ENCODE peak calls at places on chromosomes 16 and 17, in eight cellular contexts. U is testis, O is pancreas, K is A549, Z is uterus, X is neural progenitor cell, R is SK-N-SH, S is IMR-90. Y is an unnamed sample.

GRCh38 chr17:82097187-82097918 is 683 bp downstream of the FASN start:
- DNase-seq in U (peak), O (peak), K (peak), Z (peak), X (peak), R (peak), S (peak), Y (peak)

GRCh38 chr16:1026057-1026783 is 44.6 kb downstream of the SOX8 start:
- DNase-seq in U (no peak), O (no peak), K (no peak), Z (no peak), X (peak), R (no peak), S (no peak), Y (no peak)

GRCh38 chr16:80327740-80328139 is 213.1 kb upstream of the DYNLRB2 start:
- DNase-seq in U (no peak), O (no peak), K (no peak), Z (no peak), X (no peak), R (no peak), S (no peak), Y (no peak)

GRCh38 chr17:78266771-78267170 is 35.3 kb downstream of the TMEM235 start:
- DNase-seq in U (no peak), O (no peak), K (no peak), Z (no peak), X (no peak), R (peak), S (no peak), Y (no peak)

GRCh38 chr17:16255481-16255901 is 38.5 kb downstream of the PIGL start:
- DNase-seq in U (peak), O (peak), K (no peak), Z (peak), X (peak), R (no peak), S (peak), Y (peak)

GRCh38 chr17:49180303-49180702 is 30.1 kb downstream of the GNGT2 start:
- DNase-seq in U (peak), O (peak), K (peak), Z (peak), X (peak), R (peak), S (peak), Y (peak)

GRCh38 chr16:70646260-70647241 is at the start of gene IL34:
- DNase-seq in U (peak), O (no peak), K (no peak), Z (peak), X (no peak), R (peak), S (no peak), Y (peak)

GRCh38 chr16:70685061-70685937 is 554 bp downstream of the MTSS2 start:
- DNase-seq in U (no peak), O (peak), K (no peak), Z (no peak), X (no peak), R (peak), S (no peak), Y (no peak)

GRCh38 chr17:65668211-65668610 is 106.8 kb upstream of the AXIN2 start:
- DNase-seq in U (no peak), O (no peak), K (no peak), Z (no peak), X (no peak), R (no peak), S (no peak), Y (no peak)

GRCh38 chr17:62565817-62566216 is 61.7 kb upstream of the MRC2 start:
- DNase-seq in U (no peak), O (no peak), K (peak), Z (no peak), X (no peak), R (no peak), S (peak), Y (no peak)

GRCh38 chr17:10812674-10813073 is 8.8 kb upstream of the TMEM238L start:
- DNase-seq in U (no peak), O (peak), K (no peak), Z (no peak), X (no peak), R (no peak), S (no peak), Y (no peak)

GRCh38 chr17:52383493-52384100 is 225.1 kb upstream of the CA10 start:
- DNase-seq in U (peak), O (peak), K (peak), Z (no peak), X (peak), R (peak), S (peak), Y (peak)

DNA sequence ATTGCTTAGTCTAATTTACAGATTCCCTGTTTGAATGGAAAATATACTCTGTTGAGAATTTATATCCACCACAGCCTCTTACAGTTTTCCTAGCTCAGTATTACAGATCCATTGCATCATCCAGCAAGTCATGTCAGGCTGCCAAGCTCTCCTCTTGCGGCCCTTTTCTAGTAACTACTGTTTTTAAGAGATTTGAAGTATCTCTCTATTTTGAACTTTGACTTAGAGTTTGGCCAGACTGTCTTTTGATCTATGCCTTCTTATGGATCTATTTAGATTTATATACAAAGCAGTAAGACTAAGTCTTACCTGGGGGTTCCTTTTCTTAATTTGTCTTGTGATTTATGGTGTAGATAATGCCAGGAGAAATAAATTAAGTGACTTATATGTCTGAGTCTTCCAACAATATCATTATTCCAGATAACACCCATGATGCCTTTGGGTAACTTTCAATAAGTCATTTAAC is 53.1 kb upstream of the ABCC11 start:
- DNase-seq in U (no peak), O (peak), K (no peak), Z (peak), X (no peak), R (no peak), S (peak), Y (no peak)
- H3K4me3 ChIP-seq in U (no peak), O (no peak), K (no peak), Z (no peak), X (no peak), R (no peak), S (no peak), Y (no peak)

GRCh38 chr16:66923866-66924265 is 1.5 kb downstream of the RRAD start:
- DNase-seq in U (no peak), O (no peak), K (no peak), Z (no peak), X (no peak), R (no peak), S (no peak), Y (no peak)
- H3K27ac ChIP-seq in U (peak), O (no peak), K (no peak), Z (peak), X (no peak), R (no peak), S (no peak), Y (no peak)

GRCh38 chr17:41666708-41667279 is 21.9 kb upstream of the EIF1 start:
- DNase-seq in U (peak), O (peak), K (peak), Z (peak), X (peak), R (peak), S (peak), Y (peak)
- H3K4me3 ChIP-seq in U (peak), O (peak), K (peak), Z (peak), X (peak), R (peak), S (peak), Y (no peak)

GRCh38 chr16:84177740-84178070 is 9.2 kb downstream of the TAF1C start:
- DNase-seq in U (peak), O (no peak), K (no peak), Z (peak), X (no peak), R (no peak), S (peak), Y (no peak)
- H3K27ac ChIP-seq in U (peak), O (peak), K (peak), Z (peak), X (no peak), R (no peak), S (peak), Y (peak)

GRCh38 chr17:80758793-80759673 is 214.4 kb downstream of the RPTOR start:
- DNase-seq in U (no peak), O (no peak), K (no peak), Z (no peak), X (no peak), R (no peak), S (peak), Y (no peak)
- H3K4me3 ChIP-seq in U (no peak), O (no peak), K (no peak), Z (no peak), X (no peak), R (no peak), S (no peak), Y (no peak)

DNA sequence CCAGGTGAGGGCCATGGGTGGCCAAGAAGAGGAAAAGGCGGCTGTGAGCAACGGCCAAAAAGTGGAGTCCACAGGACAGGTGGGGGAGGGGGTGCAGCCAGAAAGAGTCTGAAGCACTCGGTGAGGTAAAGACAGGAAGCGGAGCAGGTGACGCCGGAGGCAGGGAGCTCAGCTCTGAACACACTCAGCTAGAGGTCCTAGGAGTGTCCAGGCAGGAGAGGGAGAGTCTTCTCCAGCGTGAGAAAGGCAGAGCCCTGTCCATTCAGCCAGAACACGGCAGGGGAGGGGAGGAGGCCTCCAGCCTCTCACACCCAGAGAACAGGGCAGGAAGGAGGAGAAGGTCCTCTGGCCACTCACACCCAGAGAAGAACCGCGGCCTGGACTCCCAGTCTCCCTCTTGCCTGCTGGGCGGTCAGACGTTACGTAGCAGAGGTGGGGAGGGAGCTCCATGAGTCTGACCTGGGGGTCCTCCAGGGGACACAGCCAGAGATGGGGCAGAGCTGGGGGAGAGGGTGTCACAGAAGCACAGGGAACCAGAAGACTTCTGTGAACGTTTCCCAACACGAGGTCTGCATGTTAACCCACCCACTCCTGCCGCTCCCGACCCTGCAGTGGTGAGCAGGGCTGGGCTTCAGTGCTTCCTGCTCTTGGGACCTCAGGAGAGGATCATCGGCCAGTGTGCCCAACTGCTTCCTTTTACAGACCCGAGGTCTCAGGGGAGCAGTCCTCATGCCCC is 89.2 kb downstream of the ABR start:
- DNase-seq in U (no peak), O (no peak), K (no peak), Z (no peak), X (no peak), R (no peak), S (no peak), Y (no peak)
- H3K27ac ChIP-seq in U (peak), O (no peak), K (no peak), Z (no peak), X (no peak), R (no peak), S (no peak), Y (no peak)

GRCh38 chr17:1488826-1489275 is 3.6 kb downstream of the MYO1C start:
- DNase-seq in U (no peak), O (no peak), K (no peak), Z (no peak), X (no peak), R (no peak), S (no peak), Y (no peak)
- H3K4me3 ChIP-seq in U (peak), O (no peak), K (peak), Z (peak), X (peak), R (peak), S (no peak), Y (no peak)

DNA sequence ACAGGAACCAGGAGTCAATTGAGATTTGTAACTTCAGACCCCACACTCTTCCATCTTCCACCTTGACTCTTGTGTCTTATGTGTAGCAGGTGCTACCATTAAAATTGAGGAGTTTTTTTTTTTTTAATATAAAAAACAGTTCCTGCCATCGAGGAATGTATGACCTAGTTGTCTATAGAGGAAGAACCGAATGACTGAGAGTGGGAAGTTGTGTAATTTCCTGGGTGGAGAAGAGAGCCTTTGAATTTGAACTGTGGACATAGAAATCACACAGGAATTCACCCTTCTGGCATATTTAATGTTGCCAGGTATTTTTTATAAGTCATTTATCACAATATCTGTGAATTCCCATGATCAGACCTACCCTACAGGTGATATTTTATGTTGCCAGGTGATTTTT is 22.0 kb downstream of the SP2 start:
- DNase-seq in U (no peak), O (no peak), K (no peak), Z (no peak), X (no peak), R (no peak), S (no peak), Y (no peak)
- H3K27ac ChIP-seq in U (no peak), O (no peak), K (no peak), Z (no peak), X (no peak), R (no peak), S (no peak), Y (no peak)

GRCh38 chr16:89573826-89574680 is 1.5 kb upstream of the CPNE7 start:
- DNase-seq in U (no peak), O (no peak), K (no peak), Z (no peak), X (no peak), R (no peak), S (no peak), Y (no peak)

GRCh38 chr16:89572478-89573205 is 2.9 kb upstream of the CPNE7 start:
- DNase-seq in U (no peak), O (no peak), K (no peak), Z (no peak), X (no peak), R (peak), S (no peak), Y (no peak)

GRCh38 chr16:89571636-89572035 is 3.9 kb upstream of the CPNE7 start:
- DNase-seq in U (no peak), O (no peak), K (no peak), Z (no peak), X (no peak), R (no peak), S (no peak), Y (no peak)

GRCh38 chr16:89570342-89570923 is 5.1 kb upstream of the CPNE7 start:
- DNase-seq in U (no peak), O (no peak), K (no peak), Z (no peak), X (no peak), R (no peak), S (no peak), Y (no peak)

GRCh38 chr16:89572042-89572441 is 3.5 kb upstream of the CPNE7 start:
- DNase-seq in U (no peak), O (no peak), K (no peak), Z (no peak), X (no peak), R (no peak), S (no peak), Y (no peak)
- H3K4me3 ChIP-seq in U (no peak), O (no peak), K (no peak), Z (no peak), X (no peak), R (no peak), S (no peak), Y (no peak)

DNA sequence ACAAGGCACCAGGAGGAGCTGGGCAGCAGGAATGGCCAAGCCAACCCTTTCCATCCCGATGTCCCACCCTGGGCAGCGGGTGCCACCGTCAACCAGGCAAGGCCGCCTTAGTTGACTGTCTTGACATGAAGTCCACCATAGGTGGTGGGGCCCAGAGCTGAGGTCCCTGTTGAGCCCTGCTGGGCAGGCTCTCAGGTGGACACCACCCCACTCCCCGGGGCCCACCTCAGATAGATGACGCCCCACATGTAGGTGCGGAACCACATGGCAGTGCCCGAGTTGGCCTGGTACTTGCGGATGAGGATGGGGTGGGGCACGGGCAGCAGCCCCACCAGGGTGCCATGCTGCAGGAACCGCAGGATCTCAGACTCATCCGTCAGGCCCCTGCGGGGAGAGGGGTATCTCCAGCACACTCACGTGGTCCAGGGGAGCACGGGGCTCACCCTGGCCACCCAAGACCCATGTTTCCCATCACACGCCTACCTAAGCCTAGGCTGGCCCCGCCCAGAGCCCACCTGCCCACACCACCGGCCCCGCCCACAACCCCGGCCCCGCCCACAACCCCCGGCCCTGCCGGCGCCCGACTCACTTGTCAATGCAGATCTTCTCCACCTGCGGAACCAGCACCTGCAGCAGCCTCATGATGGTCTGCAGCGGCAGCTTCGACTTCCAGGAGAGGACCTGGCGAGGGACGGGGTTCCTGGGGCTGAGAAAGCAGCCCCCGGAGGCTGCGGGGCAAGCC is 16.2 kb downstream of the OTOP3 start:
- DNase-seq in U (no peak), O (peak), K (no peak), Z (no peak), X (no peak), R (no peak), S (no peak), Y (no peak)
- H3K27ac ChIP-seq in U (no peak), O (no peak), K (no peak), Z (no peak), X (no peak), R (no peak), S (no peak), Y (no peak)

Y was measured in adrenal gland.